ENCODE peak calls at places on chromosomes 6 and 20, in five cellular contexts. I is HCT116, N is K562, E is HepG2, B is SK-N-SH. M is an unnamed sample.

GRCh38 chr20:58990651-58991445 is 9.8 kb downstream of the NELFCD start:
- DNase-seq in I (no peak), N (no peak), E (no peak), B (no peak), M (no peak)

GRCh38 chr6:18997375-18997826 is 610.3 kb downstream of the RNF144B start:
- DNase-seq in I (peak; percentile 52), N (peak; percentile 9), E (peak; percentile 58), B (peak; percentile 31), M (peak; percentile 82)

GRCh38 chr20:51542033-51542893 is at the start of gene NFATC2:
- DNase-seq in I (no peak), N (peak; percentile 96), E (peak; percentile 65), B (peak; percentile 90), M (peak; percentile 76)

GRCh38 chr20:33163856-33164762 is 3.9 kb upstream of the BPIFA2 start:
- DNase-seq in I (no peak), N (no peak), E (no peak), B (no peak), M (no peak)

GRCh38 chr6:139147628-139148027 is 12.7 kb downstream of the HECA start:
- DNase-seq in I (no peak), N (no peak), E (no peak), B (no peak), M (no peak)

GRCh38 chr20:58642465-58642864 is 8.6 kb upstream of the STX16 start:
- DNase-seq in I (no peak), N (no peak), E (no peak), B (no peak), M (no peak)

GRCh38 chr6:1604347-1604990 is 5.2 kb upstream of the FOXC1 start:
- DNase-seq in I (no peak), N (peak; percentile 85), E (peak; percentile 54), B (peak; percentile 94), M (peak; percentile 85)

GRCh38 chr6:80642452-80642851 is 536.0 kb downstream of the BCKDHB start:
- DNase-seq in I (no peak), N (no peak), E (no peak), B (no peak), M (no peak)

GRCh38 chr20:3392756-3393155 is 14.7 kb downstream of the DNAAF9 start:
- DNase-seq in I (no peak), N (no peak), E (no peak), B (no peak), M (no peak)

GRCh38 chr6:113782641-113783040 is 74.5 kb upstream of the MARCKS start:
- DNase-seq in I (no peak), N (no peak), E (no peak), B (no peak), M (no peak)

GRCh38 chr6:79100304-79100703 is 22.2 kb upstream of the PHIP start:
- DNase-seq in I (no peak), N (no peak), E (no peak), B (no peak), M (no peak)

GRCh38 chr6:81304486-81304885 is 448.0 kb downstream of the TENT5A start:
- DNase-seq in I (no peak), N (no peak), E (no peak), B (no peak), M (no peak)

GRCh38 chr20:49275634-49276033 is 2.2 kb downstream of the ZNFX1 start:
- DNase-seq in I (no peak), N (no peak), E (no peak), B (no peak), M (no peak)

GRCh38 chr6:21522773-21523490 is 70.6 kb upstream of the SOX4 start:
- DNase-seq in I (no peak), N (no peak), E (no peak), B (peak; percentile 64), M (peak; percentile 43)

GRCh38 chr6:25366785-25367657 is 87.8 kb downstream of the CARMIL1 start:
- DNase-seq in I (no peak), N (no peak), E (no peak), B (no peak), M (no peak)

GRCh38 chr20:21559305-21559704 is 45.4 kb upstream of the NKX2-2 start:
- DNase-seq in I (no peak), N (no peak), E (no peak), B (no peak), M (no peak)

GRCh38 chr6:10099086-10099499 is 315.8 kb downstream of the TFAP2A start:
- DNase-seq in I (no peak), N (no peak), E (no peak), B (peak; percentile 56), M (peak; percentile 69)

GRCh38 chr6:22468566-22468965 is 100.8 kb upstream of the HDGFL1 start:
- DNase-seq in I (no peak), N (no peak), E (no peak), B (no peak), M (no peak)

GRCh38 chr6:155327326-155328073 is 13.2 kb upstream of the TFB1M start:
- DNase-seq in I (peak; percentile 55), N (peak; percentile 30), E (peak; percentile 86), B (peak; percentile 35), M (peak; percentile 51)

GRCh38 chr6:31493875-31494694 is 3.9 kb upstream of the MICB start:
- DNase-seq in I (peak; percentile 66), N (peak; percentile 84), E (peak; percentile 70), B (peak; percentile 62), M (peak; percentile 50)

GRCh38 chr20:63830821-63831593 is at the start of gene ZBTB46:
- DNase-seq in I (no peak), N (peak; percentile 98), E (no peak), B (peak; percentile 99), M (peak; percentile 78)

GRCh38 chr6:11111769-11112437 is 378 bp upstream of the ERVFRD-1 start:
- DNase-seq in I (no peak), N (peak; percentile 55), E (no peak), B (no peak), M (no peak)

GRCh38 chr6:139135578-139136545 is 982 bp downstream of the HECA start:
- DNase-seq in I (no peak), N (peak; percentile 41), E (no peak), B (peak; percentile 73), M (peak; percentile 11)

GRCh38 chr6:116072368-116072767 is 11.7 kb upstream of the FRK start:
- DNase-seq in I (no peak), N (no peak), E (peak; percentile 69), B (no peak), M (no peak)

GRCh38 chr20:32482251-32483220 is 102.6 kb downstream of the NOL4L start:
- DNase-seq in I (no peak), N (no peak), E (no peak), B (peak; percentile 73), M (peak; percentile 66)

GRCh38 chr6:31125162-31125561 is 4.9 kb upstream of the CDSN start:
- DNase-seq in I (no peak), N (no peak), E (no peak), B (no peak), M (no peak)

GRCh38 chr6:12924911-12925310 is 208.3 kb downstream of the PHACTR1 start:
- DNase-seq in I (no peak), N (no peak), E (no peak), B (no peak), M (peak; percentile 66)

GRCh38 chr6:73177221-73177944 is 47.9 kb downstream of the KHDC1L start:
- DNase-seq in I (no peak), N (no peak), E (no peak), B (no peak), M (no peak)

GRCh38 chr6:24581084-24581669 is 64.8 kb downstream of the KIAA0319 start:
- DNase-seq in I (peak; percentile 64), N (peak; percentile 58), E (peak; percentile 76), B (peak; percentile 57), M (peak; percentile 24)

GRCh38 chr6:30781697-30782424 is 37.5 kb upstream of the IER3 start:
- DNase-seq in I (peak; percentile 94), N (peak; percentile 88), E (peak; percentile 96), B (peak; percentile 86), M (no peak)

GRCh38 chr20:25032478-25033183 is 25.3 kb downstream of the ACSS1 start:
- DNase-seq in I (no peak), N (no peak), E (peak; percentile 88), B (no peak), M (no peak)

GRCh38 chr20:25031241-25031640 is 26.7 kb downstream of the ACSS1 start:
- DNase-seq in I (no peak), N (no peak), E (no peak), B (no peak), M (no peak)

GRCh38 chr20:25032065-25032477 is 25.9 kb downstream of the ACSS1 start:
- DNase-seq in I (no peak), N (peak; percentile 48), E (no peak), B (no peak), M (no peak)

GRCh38 chr20:25033941-25034335 is 24.0 kb downstream of the ACSS1 start:
- DNase-seq in I (no peak), N (no peak), E (no peak), B (no peak), M (no peak)

GRCh38 chr20:25033250-25033940 is 24.5 kb downstream of the ACSS1 start:
- DNase-seq in I (no peak), N (no peak), E (no peak), B (peak; percentile 36), M (no peak)
- TF ChIP-seq JUND in I (no peak), N (no peak), E (no peak), B (no peak), M (no peak)

GRCh38 chr6:3823671-3824070 is 25.5 kb upstream of the FAM50B start:
- DNase-seq in I (no peak), N (no peak), E (no peak), B (no peak), M (no peak)

GRCh38 chr6:3829285-3829684 is 19.9 kb upstream of the FAM50B start:
- DNase-seq in I (no peak), N (no peak), E (no peak), B (no peak), M (no peak)

GRCh38 chr6:3822747-3823445 is 26.3 kb upstream of the FAM50B start:
- DNase-seq in I (no peak), N (no peak), E (no peak), B (no peak), M (no peak)

GRCh38 chr6:3825851-3826581 is 23.2 kb upstream of the FAM50B start:
- DNase-seq in I (peak; percentile 81), N (no peak), E (peak; percentile 73), B (peak; percentile 72), M (peak; percentile 83)

GRCh38 chr6:3825331-3825831 is 23.8 kb upstream of the FAM50B start:
- DNase-seq in I (no peak), N (peak; percentile 42), E (peak; percentile 77), B (no peak), M (no peak)
- TF ChIP-seq JUND in I (no peak), N (no peak), E (no peak), B (no peak), M (no peak)

GRCh38 chr20:1440024-1440423 is 26.6 kb downstream of the NSFL1C start:
- DNase-seq in I (peak; percentile 26), N (peak; percentile 51), E (peak; percentile 61), B (peak; percentile 10), M (peak; percentile 39)
- TF ChIP-seq JUND in I (no peak), N (no peak), E (no peak), B (no peak), M (no peak)

DNA sequence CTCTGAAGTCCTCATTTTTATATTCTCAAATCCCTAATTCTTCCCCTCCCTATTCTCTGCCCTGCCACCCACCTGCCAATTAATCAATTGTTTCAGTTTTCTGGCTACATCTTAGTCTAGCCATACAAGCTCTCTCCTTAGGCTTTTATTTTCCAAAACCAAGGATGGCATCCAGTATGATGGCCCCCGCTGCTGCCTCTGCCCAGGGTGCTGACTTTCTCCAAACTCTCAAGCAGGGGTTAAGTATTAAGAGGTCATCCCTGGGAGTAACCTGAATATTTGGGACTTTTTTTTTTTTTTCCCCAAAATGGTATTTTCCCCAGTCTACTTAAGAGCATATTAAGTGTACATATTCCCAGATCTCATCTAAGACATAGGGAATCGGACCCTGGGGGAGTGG is 183.8 kb downstream of the DHX35 start:
- DNase-seq in I (no peak), N (no peak), E (no peak), B (no peak), M (no peak)
- TF ChIP-seq JUND in I (no peak), N (no peak), E (no peak), B (no peak), M (no peak)